ENCODE peak calls at places on chromosomes 6 and 20, in nine cellular contexts. P is GM10248; N is DMS 273 treated with DMSO at 0.1 percent for 48 hours; E is H7; Z is brain microvascular endothelial cell; X is stimulated activated effector memory CD8-positive, alpha-beta T cell treated with anti-CD3 and anti-CD28 coated beads, Interleukin-12 subunit alpha, Interleukin-12 subunit beta, amount 100 ng/mL, for 72 hours; B is cardiac muscle cell; O is NB4; R is GM03348. A is an unnamed sample.

GRCh38 chr6:116210750-116211425 is 43.0 kb downstream of the TSPYL4 start:
- DNase-seq in P (no peak), N (no peak), E (no peak), Z (peak; percentile 55), X (no peak), B (peak; percentile 66), O (no peak), R (peak; percentile 26), A (no peak)

GRCh38 chr6:169677096-169677495 is 24.7 kb downstream of the WDR27 start:
- DNase-seq in P (no peak), N (no peak), E (no peak), Z (no peak), X (no peak), B (peak; percentile 13), O (no peak), R (no peak), A (peak; percentile 46)

GRCh38 chr20:48841861-48842529 is 14.2 kb upstream of the PREX1 start:
- DNase-seq in P (no peak), N (no peak), E (no peak), Z (peak; percentile 61), X (no peak), B (peak; percentile 83), O (no peak), R (peak; percentile 79), A (no peak)

GRCh38 chr20:49610701-49611538 is 43.0 kb upstream of the PTGIS start:
- DNase-seq in P (peak; percentile 87), N (no peak), E (peak; percentile 96), Z (peak; percentile 27), X (peak; percentile 89), B (peak; percentile 63), O (peak; percentile 90), R (peak; percentile 88), A (peak; percentile 72)

GRCh38 chr6:56259682-56260081 is 12.3 kb upstream of the COL21A1 start:
- DNase-seq in P (no peak), N (peak; percentile 5), E (no peak), Z (peak; percentile 72), X (no peak), B (peak; percentile 76), O (no peak), R (no peak), A (no peak)

GRCh38 chr20:63522091-63522868 is 1.7 kb downstream of the PPDPF start:
- DNase-seq in P (no peak), N (no peak), E (no peak), Z (no peak), X (no peak), B (no peak), O (no peak), R (no peak), A (no peak)

GRCh38 chr6:47207261-47207660 is 102.4 kb downstream of the TNFRSF21 start:
- DNase-seq in P (no peak), N (no peak), E (no peak), Z (no peak), X (no peak), B (no peak), O (no peak), R (no peak), A (no peak)

GRCh38 chr20:54103067-54103761 is 32.8 kb upstream of the BCAS1 start:
- DNase-seq in P (peak; percentile 69), N (no peak), E (peak; percentile 77), Z (peak; percentile 78), X (peak; percentile 78), B (peak; percentile 72), O (peak; percentile 71), R (peak; percentile 72), A (peak; percentile 60)

GRCh38 chr6:96787846-96788580 is 49.3 kb downstream of the GPR63 start:
- DNase-seq in P (no peak), N (no peak), E (no peak), Z (no peak), X (no peak), B (no peak), O (no peak), R (no peak), A (no peak)

GRCh38 chr6:114058435-114058834 is 87.5 kb upstream of the HDAC2 start:
- DNase-seq in P (no peak), N (no peak), E (no peak), Z (no peak), X (no peak), B (no peak), O (no peak), R (no peak), A (no peak)

GRCh38 chr6:170475118-170475517 is 78.0 kb downstream of the PSMB1 start:
- DNase-seq in P (no peak), N (no peak), E (no peak), Z (no peak), X (no peak), B (no peak), O (no peak), R (no peak), A (no peak)

GRCh38 chr6:140380371-140381218 is 1006.1 kb upstream of the CITED2 start:
- DNase-seq in P (no peak), N (peak; percentile 64), E (no peak), Z (no peak), X (no peak), B (no peak), O (peak; percentile 14), R (peak; percentile 21), A (no peak)

GRCh38 chr20:57912227-57912582 is 202.4 kb upstream of the PMEPA1 start:
- DNase-seq in P (no peak), N (no peak), E (no peak), Z (no peak), X (no peak), B (no peak), O (no peak), R (no peak), A (no peak)

GRCh38 chr6:43883698-43884659 is 114.0 kb downstream of the VEGFA start:
- DNase-seq in P (peak; percentile 69), N (no peak), E (no peak), Z (no peak), X (no peak), B (peak; percentile 25), O (peak; percentile 82), R (no peak), A (no peak)

GRCh38 chr20:3156811-3157619 is 2.6 kb downstream of the FASTKD5 start:
- DNase-seq in P (peak; percentile 69), N (no peak), E (no peak), Z (no peak), X (no peak), B (peak; percentile 34), O (no peak), R (no peak), A (no peak)

GRCh38 chr20:57665589-57665971 is 44.2 kb downstream of the PMEPA1 start:
- DNase-seq in P (no peak), N (no peak), E (no peak), Z (no peak), X (no peak), B (no peak), O (no peak), R (no peak), A (no peak)

GRCh38 chr6:2713473-2714358 is 37.0 kb downstream of the MYLK4 start:
- DNase-seq in P (no peak), N (peak; percentile 76), E (no peak), Z (peak; percentile 88), X (no peak), B (peak; percentile 86), O (peak; percentile 37), R (peak; percentile 48), A (no peak)

GRCh38 chr6:4134841-4135664 is at the start of gene ECI2:
- DNase-seq in P (peak; percentile 51), N (peak; percentile 47), E (peak; percentile 77), Z (no peak), X (no peak), B (no peak), O (peak; percentile 87), R (peak; percentile 79), A (peak; percentile 37)

GRCh38 chr20:18202966-18203365 is 65.3 kb downstream of the KAT14 start:
- DNase-seq in P (no peak), N (no peak), E (no peak), Z (no peak), X (no peak), B (no peak), O (no peak), R (no peak), A (no peak)

GRCh38 chr6:11142296-11143027 is 30.9 kb upstream of the ERVFRD-1 start:
- DNase-seq in P (no peak), N (no peak), E (no peak), Z (no peak), X (no peak), B (no peak), O (no peak), R (no peak), A (no peak)

GRCh38 chr20:19540401-19540800 is 217.7 kb upstream of the RIN2 start:
- DNase-seq in P (no peak), N (no peak), E (no peak), Z (no peak), X (no peak), B (no peak), O (no peak), R (no peak), A (peak; percentile 17)

GRCh38 chr6:23081701-23082100 is 512.3 kb downstream of the HDGFL1 start:
- DNase-seq in P (no peak), N (no peak), E (no peak), Z (no peak), X (no peak), B (no peak), O (peak; percentile 4), R (no peak), A (no peak)

GRCh38 chr6:10190042-10190441 is 224.8 kb downstream of the TFAP2A start:
- DNase-seq in P (no peak), N (no peak), E (no peak), Z (no peak), X (no peak), B (no peak), O (no peak), R (no peak), A (no peak)

GRCh38 chr6:11712760-11713159 is 65.8 kb downstream of the ADTRP start:
- DNase-seq in P (no peak), N (no peak), E (no peak), Z (no peak), X (no peak), B (peak; percentile 56), O (peak; percentile 89), R (peak; percentile 56), A (no peak)

GRCh38 chr6:149459761-149460160 is 25.1 kb downstream of the ZC3H12D start:
- DNase-seq in P (no peak), N (no peak), E (no peak), Z (peak; percentile 27), X (no peak), B (no peak), O (no peak), R (no peak), A (no peak)

GRCh38 chr6:17454316-17455005 is 61.1 kb downstream of the CAP2 start:
- DNase-seq in P (no peak), N (no peak), E (no peak), Z (peak; percentile 21), X (no peak), B (peak; percentile 25), O (no peak), R (peak; percentile 65), A (no peak)

GRCh38 chr20:33740189-33740588 is 8.4 kb downstream of the ZNF341 start:
- DNase-seq in P (no peak), N (no peak), E (no peak), Z (no peak), X (no peak), B (no peak), O (no peak), R (no peak), A (no peak)

GRCh38 chr6:86042214-86042613 is 399.5 kb upstream of the SYNCRIP start:
- DNase-seq in P (no peak), N (no peak), E (no peak), Z (no peak), X (no peak), B (no peak), O (no peak), R (no peak), A (no peak)